ENCODE peak calls at places on chromosome 12, in six cellular contexts. W is SK-N-SH, X is H1, N is cardiac muscle cell, C is substantia nigra, P is psoas muscle. K is an unnamed sample.

GRCh38 chr12:124318336-124319020 is 23.6 kb downstream of the RFLNA start:
- DNase-seq in N (no peak), W (no peak), C (no peak), P (no peak), X (no peak), K (no peak)

GRCh38 chr12:99810718-99811593 is 163.4 kb downstream of the GARIN6 start:
- DNase-seq in N (no peak), X (no peak), C (no peak), W (peak), P (no peak), K (no peak)

GRCh38 chr12:130044991-130045621 is 117.2 kb upstream of the FZD10 start:
- DNase-seq in W (no peak), P (no peak), N (peak), X (no peak), C (no peak), K (no peak)

GRCh38 chr12:51531982-51532497 is 59.0 kb upstream of the SCN8A start:
- DNase-seq in N (peak), P (peak), C (peak), W (peak), X (peak), K (no peak)

GRCh38 chr12:18753481-18754117 is 15.7 kb downstream of the CAPZA3 start:
- DNase-seq in C (no peak), X (no peak), P (no peak), W (no peak), N (peak), K (no peak)

GRCh38 chr12:68449196-68449595 is 117.0 kb upstream of the MDM1 start:
- DNase-seq in C (no peak), W (no peak), X (no peak), P (no peak), N (no peak), K (no peak)

GRCh38 chr12:19369691-19370148 is 69.6 kb upstream of the AEBP2 start:
- DNase-seq in N (no peak), W (no peak), P (no peak), X (no peak), C (no peak), K (no peak)

GRCh38 chr12:116916714-116917114 is 6.0 kb downstream of the FBXW8 start:
- DNase-seq in P (peak), X (no peak), N (peak), C (no peak), W (no peak), K (no peak)

GRCh38 chr12:100381379-100381778 is 24.5 kb downstream of the SLC17A8 start:
- DNase-seq in N (no peak), X (no peak), P (no peak), C (no peak), W (no peak), K (no peak)

GRCh38 chr12:100401660-100402059 is 44.8 kb downstream of the SLC17A8 start:
- DNase-seq in P (no peak), C (no peak), W (no peak), X (no peak), N (no peak), K (no peak)

GRCh38 chr12:95641299-95641947 is 90.1 kb upstream of the USP44 start:
- DNase-seq in P (no peak), C (no peak), W (no peak), N (peak), X (no peak), K (no peak)

GRCh38 chr12:47107926-47108325 is 28.2 kb upstream of the AMIGO2 start:
- DNase-seq in N (no peak), W (no peak), C (no peak), P (no peak), X (no peak), K (no peak)

GRCh38 chr12:59040651-59041050 is 120.3 kb upstream of the LRIG3 start:
- DNase-seq in C (no peak), W (no peak), X (no peak), P (no peak), N (no peak), K (no peak)

GRCh38 chr12:2248901-2249381 is 196.2 kb downstream of the CACNA1C start:
- DNase-seq in W (peak), P (no peak), X (no peak), C (no peak), N (no peak), K (no peak)

GRCh38 chr12:25784669-25785068 is 173.8 kb upstream of the RASSF8 start:
- DNase-seq in C (no peak), P (no peak), N (no peak), W (no peak), X (no peak), K (no peak)

GRCh38 chr12:123879691-123880090 is 92.9 kb downstream of the CCDC92 start:
- DNase-seq in C (no peak), W (no peak), X (no peak), N (no peak), P (no peak), K (no peak)

GRCh38 chr12:88650715-88651114 is 70.4 kb upstream of the KITLG start:
- DNase-seq in N (no peak), W (no peak), P (no peak), C (no peak), X (no peak), K (no peak)

GRCh38 chr12:119115296-119115905 is 63.3 kb upstream of the HSPB8 start:
- DNase-seq in N (peak), P (no peak), X (no peak), W (peak), C (no peak), K (no peak)

GRCh38 chr12:92551853-92552397 is 150.9 kb upstream of the PLEKHG7 start:
- DNase-seq in N (peak), X (no peak), P (no peak), C (no peak), W (no peak), K (no peak)

GRCh38 chr12:73186272-73186671 is 914.1 kb downstream of the TRHDE start:
- DNase-seq in N (no peak), C (no peak), W (no peak), P (no peak), X (no peak), K (no peak)
- H3K27ac ChIP-seq in N (no peak), C (no peak), W (no peak), P (no peak), X (no peak), K (no peak)

GRCh38 chr12:98151984-98152383 is 363.4 kb upstream of the TMPO start:
- DNase-seq in N (no peak), P (no peak), C (no peak), X (no peak), W (no peak), K (no peak)

GRCh38 chr12:98154850-98155249 is 360.5 kb upstream of the TMPO start:
- DNase-seq in W (peak), C (no peak), X (peak), P (no peak), N (peak), K (no peak)

GRCh38 chr12:98146487-98146886 is 368.9 kb upstream of the TMPO start:
- DNase-seq in W (no peak), C (no peak), N (no peak), P (no peak), X (no peak), K (no peak)

GRCh38 chr12:98149270-98149669 is 366.1 kb upstream of the TMPO start:
- DNase-seq in W (no peak), N (no peak), X (no peak), P (no peak), C (no peak), K (no peak)

GRCh38 chr12:98151105-98151504 is 364.3 kb upstream of the TMPO start:
- DNase-seq in C (no peak), X (no peak), W (no peak), P (no peak), N (no peak), K (no peak)
- H3K27ac ChIP-seq in C (no peak), X (no peak), W (no peak), P (no peak), N (no peak), K (no peak)

DNA sequence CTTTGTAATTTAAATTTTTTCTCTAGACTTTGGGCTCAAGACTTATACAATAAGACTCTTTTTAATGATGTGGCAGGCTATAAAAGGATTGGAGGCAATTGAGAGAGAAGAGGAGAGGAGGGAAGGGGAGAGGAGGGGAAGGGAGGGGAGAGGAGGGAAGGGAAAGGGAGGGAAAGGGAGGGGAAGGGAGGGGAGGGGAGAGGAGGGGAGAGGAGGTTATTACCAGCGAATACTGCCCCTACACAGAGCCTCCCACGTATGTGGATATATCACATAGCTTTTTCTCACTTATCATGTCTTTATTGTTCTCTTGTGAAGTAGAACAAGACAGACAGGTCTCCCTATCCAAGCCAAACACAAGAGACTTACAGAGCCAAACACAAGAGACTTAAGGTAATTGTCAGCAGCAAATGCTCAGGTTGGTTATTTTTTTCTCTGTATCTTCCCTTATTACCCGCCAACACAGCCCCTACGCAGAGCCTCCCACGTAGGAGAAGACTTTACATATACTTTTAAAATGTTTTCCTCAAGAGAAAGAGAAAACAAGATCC is 63.1 kb downstream of the DRAM1 start:
- DNase-seq in P (no peak), X (no peak), N (no peak), C (no peak), W (no peak), K (no peak)
- H3K27ac ChIP-seq in P (peak), X (no peak), N (no peak), C (no peak), W (no peak), K (peak)

GRCh38 chr12:29008786-29009185 is 140.3 kb upstream of the FAR2 start:
- DNase-seq in N (no peak), W (no peak), X (no peak), P (no peak), C (no peak), K (no peak)
- H3K27ac ChIP-seq in N (no peak), W (no peak), X (no peak), P (no peak), C (no peak), K (no peak)

GRCh38 chr12:56082967-56083366 is 3.0 kb downstream of the ERBB3 start:
- DNase-seq in P (no peak), N (no peak), W (no peak), C (peak), X (no peak), K (no peak)
- H3K27ac ChIP-seq in P (no peak), N (no peak), W (no peak), C (peak), X (no peak), K (peak)

GRCh38 chr12:79547044-79547734 is 143.6 kb downstream of the PAWR start:
- DNase-seq in X (peak), P (no peak), N (peak), C (no peak), W (no peak), K (no peak)

GRCh38 chr12:79552186-79552585 is 138.6 kb downstream of the PAWR start:
- DNase-seq in W (no peak), C (no peak), P (no peak), N (no peak), X (no peak), K (no peak)

GRCh38 chr12:79547735-79548347 is 142.9 kb downstream of the PAWR start:
- DNase-seq in N (peak), X (peak), C (no peak), P (no peak), W (peak), K (no peak)

GRCh38 chr12:79548525-79548924 is 142.2 kb downstream of the PAWR start:
- DNase-seq in X (no peak), C (no peak), W (no peak), N (no peak), P (no peak), K (no peak)

GRCh38 chr12:79549531-79550271 is 141.1 kb downstream of the PAWR start:
- DNase-seq in W (no peak), X (no peak), N (peak), P (no peak), C (no peak), K (no peak)
- H3K27ac ChIP-seq in W (no peak), X (no peak), N (peak), P (no peak), C (no peak), K (no peak)

DNA sequence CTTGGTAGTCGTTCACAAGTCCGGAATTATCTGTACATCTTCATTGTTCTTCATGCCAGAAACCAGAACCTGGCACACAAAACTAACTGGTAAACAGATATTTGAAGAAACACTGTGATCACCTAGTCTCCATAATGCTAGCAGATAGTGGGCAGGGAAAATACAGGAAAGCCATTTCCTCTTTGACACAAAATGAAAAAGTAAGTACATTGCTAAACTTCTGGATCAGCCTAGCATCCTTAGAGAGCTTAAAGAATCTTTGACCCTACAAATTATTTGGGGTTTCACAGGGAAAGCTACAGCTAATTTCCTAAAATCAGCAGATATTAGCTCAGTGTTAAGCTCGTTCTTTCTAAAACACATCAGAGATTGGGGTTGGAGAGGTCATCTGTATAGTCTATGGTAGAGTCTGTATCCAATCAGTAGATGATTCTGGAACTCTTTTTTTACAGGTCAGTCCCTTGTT is 4.8 kb downstream of the DDIT3 start:
- DNase-seq in C (no peak), P (no peak), N (no peak), X (no peak), W (no peak), K (no peak)
- H3K27ac ChIP-seq in C (no peak), P (peak), N (peak), X (no peak), W (peak), K (no peak)